ENCODE peak calls at places on chromosome 6, in nine cellular contexts. One of them, this sample, is unnamed.

GRCh38 chr6:33995046-33995872 is 150.6 kb downstream of the GRM4 start:
- ATAC-seq in CD8-positive, alpha-beta T cell: no peak
- ATAC-seq in stimulated activated naive CD8-positive, alpha-beta T cell treated with anti-CD3 and anti-CD28 coated beads, Interleukin-15, amount 100 ng/mL, for 72 hours: no peak
- ATAC-seq in activated CD8-positive, alpha-beta T cell treated with anti-CD3 and anti-CD28 coated beads, Interleukin-2, amount 10 ng/mL, durations not matched to agents 7 days and 5 days: no peak
- ATAC-seq in SK-N-SH treated with all-trans-retinoic acid at 6 μM for 48 hours: no peak
- ATAC-seq in PC-3: no peak
- ATAC-seq in activated naive CD4-positive, alpha-beta T cell treated with anti-CD3 and anti-CD28 coated beads, Interleukin-2, amount 50 U/mL, for 72 hours: no peak
- ATAC-seq in stimulated activated naive B cell treated with anti-CD40 and anti-IgM and Interleukin-4, amounts not matched to agents 10 μg/mL and 1 μg/mL and 100 μg/mL, for 72 hours: no peak
- ATAC-seq in natural killer cell treated with Interleukin-12 subunit alpha and Interleukin-12 subunit beta and Interleukin-15 and Interleukin-18, amount 100 ng/mL, for 72 hours: no peak
- ATAC-seq in this sample: no peak

GRCh38 chr6:159961523-159961922 is 7.4 kb upstream of the IGF2R start:
- ATAC-seq in CD8-positive, alpha-beta T cell: no peak
- ATAC-seq in stimulated activated naive CD8-positive, alpha-beta T cell treated with anti-CD3 and anti-CD28 coated beads, Interleukin-15, amount 100 ng/mL, for 72 hours: peak; percentile 28
- ATAC-seq in activated CD8-positive, alpha-beta T cell treated with anti-CD3 and anti-CD28 coated beads, Interleukin-2, amount 10 ng/mL, durations not matched to agents 7 days and 5 days: no peak
- ATAC-seq in SK-N-SH treated with all-trans-retinoic acid at 6 μM for 48 hours: no peak
- ATAC-seq in PC-3: peak; percentile 86
- ATAC-seq in activated naive CD4-positive, alpha-beta T cell treated with anti-CD3 and anti-CD28 coated beads, Interleukin-2, amount 50 U/mL, for 72 hours: no peak
- ATAC-seq in stimulated activated naive B cell treated with anti-CD40 and anti-IgM and Interleukin-4, amounts not matched to agents 10 μg/mL and 1 μg/mL and 100 μg/mL, for 72 hours: peak; percentile 77
- ATAC-seq in natural killer cell treated with Interleukin-12 subunit alpha and Interleukin-12 subunit beta and Interleukin-15 and Interleukin-18, amount 100 ng/mL, for 72 hours: no peak
- ATAC-seq in this sample: peak; percentile 70

GRCh38 chr6:117232191-117232590 is 33.2 kb upstream of the VGLL2 start:
- ATAC-seq in CD8-positive, alpha-beta T cell: no peak
- ATAC-seq in stimulated activated naive CD8-positive, alpha-beta T cell treated with anti-CD3 and anti-CD28 coated beads, Interleukin-15, amount 100 ng/mL, for 72 hours: no peak
- ATAC-seq in activated CD8-positive, alpha-beta T cell treated with anti-CD3 and anti-CD28 coated beads, Interleukin-2, amount 10 ng/mL, durations not matched to agents 7 days and 5 days: no peak
- ATAC-seq in SK-N-SH treated with all-trans-retinoic acid at 6 μM for 48 hours: no peak
- ATAC-seq in PC-3: no peak
- ATAC-seq in activated naive CD4-positive, alpha-beta T cell treated with anti-CD3 and anti-CD28 coated beads, Interleukin-2, amount 50 U/mL, for 72 hours: no peak
- ATAC-seq in stimulated activated naive B cell treated with anti-CD40 and anti-IgM and Interleukin-4, amounts not matched to agents 10 μg/mL and 1 μg/mL and 100 μg/mL, for 72 hours: no peak
- ATAC-seq in natural killer cell treated with Interleukin-12 subunit alpha and Interleukin-12 subunit beta and Interleukin-15 and Interleukin-18, amount 100 ng/mL, for 72 hours: no peak
- ATAC-seq in this sample: no peak

GRCh38 chr6:119233327-119233984 is 116.1 kb downstream of the MAN1A1 start:
- ATAC-seq in CD8-positive, alpha-beta T cell: no peak
- ATAC-seq in stimulated activated naive CD8-positive, alpha-beta T cell treated with anti-CD3 and anti-CD28 coated beads, Interleukin-15, amount 100 ng/mL, for 72 hours: no peak
- ATAC-seq in activated CD8-positive, alpha-beta T cell treated with anti-CD3 and anti-CD28 coated beads, Interleukin-2, amount 10 ng/mL, durations not matched to agents 7 days and 5 days: no peak
- ATAC-seq in SK-N-SH treated with all-trans-retinoic acid at 6 μM for 48 hours: no peak
- ATAC-seq in PC-3: no peak
- ATAC-seq in activated naive CD4-positive, alpha-beta T cell treated with anti-CD3 and anti-CD28 coated beads, Interleukin-2, amount 50 U/mL, for 72 hours: no peak
- ATAC-seq in stimulated activated naive B cell treated with anti-CD40 and anti-IgM and Interleukin-4, amounts not matched to agents 10 μg/mL and 1 μg/mL and 100 μg/mL, for 72 hours: no peak
- ATAC-seq in natural killer cell treated with Interleukin-12 subunit alpha and Interleukin-12 subunit beta and Interleukin-15 and Interleukin-18, amount 100 ng/mL, for 72 hours: no peak
- ATAC-seq in this sample: no peak

GRCh38 chr6:154276810-154277577 is 79.6 kb downstream of the IPCEF1 start:
- ATAC-seq in CD8-positive, alpha-beta T cell: peak; percentile 89
- ATAC-seq in stimulated activated naive CD8-positive, alpha-beta T cell treated with anti-CD3 and anti-CD28 coated beads, Interleukin-15, amount 100 ng/mL, for 72 hours: peak; percentile 65
- ATAC-seq in activated CD8-positive, alpha-beta T cell treated with anti-CD3 and anti-CD28 coated beads, Interleukin-2, amount 10 ng/mL, durations not matched to agents 7 days and 5 days: peak; percentile 68
- ATAC-seq in SK-N-SH treated with all-trans-retinoic acid at 6 μM for 48 hours: peak; percentile 73
- ATAC-seq in PC-3: peak; percentile 70
- ATAC-seq in activated naive CD4-positive, alpha-beta T cell treated with anti-CD3 and anti-CD28 coated beads, Interleukin-2, amount 50 U/mL, for 72 hours: peak; percentile 70
- ATAC-seq in stimulated activated naive B cell treated with anti-CD40 and anti-IgM and Interleukin-4, amounts not matched to agents 10 μg/mL and 1 μg/mL and 100 μg/mL, for 72 hours: peak; percentile 46
- ATAC-seq in natural killer cell treated with Interleukin-12 subunit alpha and Interleukin-12 subunit beta and Interleukin-15 and Interleukin-18, amount 100 ng/mL, for 72 hours: no peak
- ATAC-seq in this sample: no peak

GRCh38 chr6:139996253-139996834 is 621.9 kb upstream of the CITED2 start:
- ATAC-seq in CD8-positive, alpha-beta T cell: no peak
- ATAC-seq in stimulated activated naive CD8-positive, alpha-beta T cell treated with anti-CD3 and anti-CD28 coated beads, Interleukin-15, amount 100 ng/mL, for 72 hours: peak; percentile 33
- ATAC-seq in activated CD8-positive, alpha-beta T cell treated with anti-CD3 and anti-CD28 coated beads, Interleukin-2, amount 10 ng/mL, durations not matched to agents 7 days and 5 days: no peak
- ATAC-seq in SK-N-SH treated with all-trans-retinoic acid at 6 μM for 48 hours: peak; percentile 59
- ATAC-seq in PC-3: no peak
- ATAC-seq in activated naive CD4-positive, alpha-beta T cell treated with anti-CD3 and anti-CD28 coated beads, Interleukin-2, amount 50 U/mL, for 72 hours: no peak
- ATAC-seq in stimulated activated naive B cell treated with anti-CD40 and anti-IgM and Interleukin-4, amounts not matched to agents 10 μg/mL and 1 μg/mL and 100 μg/mL, for 72 hours: peak; percentile 74
- ATAC-seq in natural killer cell treated with Interleukin-12 subunit alpha and Interleukin-12 subunit beta and Interleukin-15 and Interleukin-18, amount 100 ng/mL, for 72 hours: no peak
- ATAC-seq in this sample: peak; percentile 76

GRCh38 chr6:79993911-79994309 is 10.5 kb upstream of the TTK start:
- ATAC-seq in CD8-positive, alpha-beta T cell: no peak
- ATAC-seq in stimulated activated naive CD8-positive, alpha-beta T cell treated with anti-CD3 and anti-CD28 coated beads, Interleukin-15, amount 100 ng/mL, for 72 hours: peak; percentile 43
- ATAC-seq in activated CD8-positive, alpha-beta T cell treated with anti-CD3 and anti-CD28 coated beads, Interleukin-2, amount 10 ng/mL, durations not matched to agents 7 days and 5 days: no peak
- ATAC-seq in SK-N-SH treated with all-trans-retinoic acid at 6 μM for 48 hours: no peak
- ATAC-seq in PC-3: no peak
- ATAC-seq in activated naive CD4-positive, alpha-beta T cell treated with anti-CD3 and anti-CD28 coated beads, Interleukin-2, amount 50 U/mL, for 72 hours: no peak
- ATAC-seq in stimulated activated naive B cell treated with anti-CD40 and anti-IgM and Interleukin-4, amounts not matched to agents 10 μg/mL and 1 μg/mL and 100 μg/mL, for 72 hours: peak; percentile 7
- ATAC-seq in natural killer cell treated with Interleukin-12 subunit alpha and Interleukin-12 subunit beta and Interleukin-15 and Interleukin-18, amount 100 ng/mL, for 72 hours: no peak
- ATAC-seq in this sample: peak; percentile 43

GRCh38 chr6:165231581-165232276 is 77.7 kb downstream of the C6orf118 start:
- ATAC-seq in CD8-positive, alpha-beta T cell: no peak
- ATAC-seq in stimulated activated naive CD8-positive, alpha-beta T cell treated with anti-CD3 and anti-CD28 coated beads, Interleukin-15, amount 100 ng/mL, for 72 hours: no peak
- ATAC-seq in activated CD8-positive, alpha-beta T cell treated with anti-CD3 and anti-CD28 coated beads, Interleukin-2, amount 10 ng/mL, durations not matched to agents 7 days and 5 days: no peak
- ATAC-seq in SK-N-SH treated with all-trans-retinoic acid at 6 μM for 48 hours: no peak
- ATAC-seq in PC-3: no peak
- ATAC-seq in activated naive CD4-positive, alpha-beta T cell treated with anti-CD3 and anti-CD28 coated beads, Interleukin-2, amount 50 U/mL, for 72 hours: no peak
- ATAC-seq in stimulated activated naive B cell treated with anti-CD40 and anti-IgM and Interleukin-4, amounts not matched to agents 10 μg/mL and 1 μg/mL and 100 μg/mL, for 72 hours: no peak
- ATAC-seq in natural killer cell treated with Interleukin-12 subunit alpha and Interleukin-12 subunit beta and Interleukin-15 and Interleukin-18, amount 100 ng/mL, for 72 hours: no peak
- ATAC-seq in this sample: no peak

GRCh38 chr6:149225946-149226345 is 91.6 kb upstream of the TAB2 start:
- ATAC-seq in CD8-positive, alpha-beta T cell: no peak
- ATAC-seq in stimulated activated naive CD8-positive, alpha-beta T cell treated with anti-CD3 and anti-CD28 coated beads, Interleukin-15, amount 100 ng/mL, for 72 hours: no peak
- ATAC-seq in activated CD8-positive, alpha-beta T cell treated with anti-CD3 and anti-CD28 coated beads, Interleukin-2, amount 10 ng/mL, durations not matched to agents 7 days and 5 days: no peak
- ATAC-seq in SK-N-SH treated with all-trans-retinoic acid at 6 μM for 48 hours: no peak
- ATAC-seq in PC-3: no peak
- ATAC-seq in activated naive CD4-positive, alpha-beta T cell treated with anti-CD3 and anti-CD28 coated beads, Interleukin-2, amount 50 U/mL, for 72 hours: no peak
- ATAC-seq in stimulated activated naive B cell treated with anti-CD40 and anti-IgM and Interleukin-4, amounts not matched to agents 10 μg/mL and 1 μg/mL and 100 μg/mL, for 72 hours: no peak
- ATAC-seq in natural killer cell treated with Interleukin-12 subunit alpha and Interleukin-12 subunit beta and Interleukin-15 and Interleukin-18, amount 100 ng/mL, for 72 hours: no peak
- ATAC-seq in this sample: no peak

GRCh38 chr6:116034327-116034726 is 26.4 kb downstream of the FRK start:
- ATAC-seq in CD8-positive, alpha-beta T cell: no peak
- ATAC-seq in stimulated activated naive CD8-positive, alpha-beta T cell treated with anti-CD3 and anti-CD28 coated beads, Interleukin-15, amount 100 ng/mL, for 72 hours: no peak
- ATAC-seq in activated CD8-positive, alpha-beta T cell treated with anti-CD3 and anti-CD28 coated beads, Interleukin-2, amount 10 ng/mL, durations not matched to agents 7 days and 5 days: no peak
- ATAC-seq in SK-N-SH treated with all-trans-retinoic acid at 6 μM for 48 hours: peak; percentile 63
- ATAC-seq in PC-3: no peak
- ATAC-seq in activated naive CD4-positive, alpha-beta T cell treated with anti-CD3 and anti-CD28 coated beads, Interleukin-2, amount 50 U/mL, for 72 hours: no peak
- ATAC-seq in stimulated activated naive B cell treated with anti-CD40 and anti-IgM and Interleukin-4, amounts not matched to agents 10 μg/mL and 1 μg/mL and 100 μg/mL, for 72 hours: no peak
- ATAC-seq in natural killer cell treated with Interleukin-12 subunit alpha and Interleukin-12 subunit beta and Interleukin-15 and Interleukin-18, amount 100 ng/mL, for 72 hours: no peak
- ATAC-seq in this sample: no peak

GRCh38 chr6:131523988-131524673 is 48.9 kb upstream of the ARG1 start:
- ATAC-seq in CD8-positive, alpha-beta T cell: peak; percentile 43
- ATAC-seq in stimulated activated naive CD8-positive, alpha-beta T cell treated with anti-CD3 and anti-CD28 coated beads, Interleukin-15, amount 100 ng/mL, for 72 hours: peak; percentile 65
- ATAC-seq in activated CD8-positive, alpha-beta T cell treated with anti-CD3 and anti-CD28 coated beads, Interleukin-2, amount 10 ng/mL, durations not matched to agents 7 days and 5 days: no peak
- ATAC-seq in SK-N-SH treated with all-trans-retinoic acid at 6 μM for 48 hours: no peak
- ATAC-seq in PC-3: no peak
- ATAC-seq in activated naive CD4-positive, alpha-beta T cell treated with anti-CD3 and anti-CD28 coated beads, Interleukin-2, amount 50 U/mL, for 72 hours: peak; percentile 41
- ATAC-seq in stimulated activated naive B cell treated with anti-CD40 and anti-IgM and Interleukin-4, amounts not matched to agents 10 μg/mL and 1 μg/mL and 100 μg/mL, for 72 hours: no peak
- ATAC-seq in natural killer cell treated with Interleukin-12 subunit alpha and Interleukin-12 subunit beta and Interleukin-15 and Interleukin-18, amount 100 ng/mL, for 72 hours: peak; percentile 60
- ATAC-seq in this sample: no peak

GRCh38 chr6:11607381-11607780 is 69.8 kb downstream of the TMEM170B start:
- ATAC-seq in CD8-positive, alpha-beta T cell: no peak
- ATAC-seq in stimulated activated naive CD8-positive, alpha-beta T cell treated with anti-CD3 and anti-CD28 coated beads, Interleukin-15, amount 100 ng/mL, for 72 hours: no peak
- ATAC-seq in activated CD8-positive, alpha-beta T cell treated with anti-CD3 and anti-CD28 coated beads, Interleukin-2, amount 10 ng/mL, durations not matched to agents 7 days and 5 days: no peak
- ATAC-seq in SK-N-SH treated with all-trans-retinoic acid at 6 μM for 48 hours: no peak
- ATAC-seq in PC-3: no peak
- ATAC-seq in activated naive CD4-positive, alpha-beta T cell treated with anti-CD3 and anti-CD28 coated beads, Interleukin-2, amount 50 U/mL, for 72 hours: no peak
- ATAC-seq in stimulated activated naive B cell treated with anti-CD40 and anti-IgM and Interleukin-4, amounts not matched to agents 10 μg/mL and 1 μg/mL and 100 μg/mL, for 72 hours: no peak
- ATAC-seq in natural killer cell treated with Interleukin-12 subunit alpha and Interleukin-12 subunit beta and Interleukin-15 and Interleukin-18, amount 100 ng/mL, for 72 hours: no peak
- ATAC-seq in this sample: no peak

GRCh38 chr6:106167105-106167814 is 81.1 kb downstream of the PRDM1 start:
- ATAC-seq in CD8-positive, alpha-beta T cell: no peak
- ATAC-seq in stimulated activated naive CD8-positive, alpha-beta T cell treated with anti-CD3 and anti-CD28 coated beads, Interleukin-15, amount 100 ng/mL, for 72 hours: no peak
- ATAC-seq in activated CD8-positive, alpha-beta T cell treated with anti-CD3 and anti-CD28 coated beads, Interleukin-2, amount 10 ng/mL, durations not matched to agents 7 days and 5 days: no peak
- ATAC-seq in SK-N-SH treated with all-trans-retinoic acid at 6 μM for 48 hours: no peak
- ATAC-seq in PC-3: no peak
- ATAC-seq in activated naive CD4-positive, alpha-beta T cell treated with anti-CD3 and anti-CD28 coated beads, Interleukin-2, amount 50 U/mL, for 72 hours: no peak
- ATAC-seq in stimulated activated naive B cell treated with anti-CD40 and anti-IgM and Interleukin-4, amounts not matched to agents 10 μg/mL and 1 μg/mL and 100 μg/mL, for 72 hours: no peak
- ATAC-seq in natural killer cell treated with Interleukin-12 subunit alpha and Interleukin-12 subunit beta and Interleukin-15 and Interleukin-18, amount 100 ng/mL, for 72 hours: no peak
- ATAC-seq in this sample: no peak

GRCh38 chr6:27669278-27669797 is 196.4 kb upstream of the ZNF184 start:
- ATAC-seq in CD8-positive, alpha-beta T cell: no peak
- ATAC-seq in stimulated activated naive CD8-positive, alpha-beta T cell treated with anti-CD3 and anti-CD28 coated beads, Interleukin-15, amount 100 ng/mL, for 72 hours: no peak
- ATAC-seq in activated CD8-positive, alpha-beta T cell treated with anti-CD3 and anti-CD28 coated beads, Interleukin-2, amount 10 ng/mL, durations not matched to agents 7 days and 5 days: no peak
- ATAC-seq in SK-N-SH treated with all-trans-retinoic acid at 6 μM for 48 hours: peak; percentile 14
- ATAC-seq in PC-3: peak; percentile 4
- ATAC-seq in activated naive CD4-positive, alpha-beta T cell treated with anti-CD3 and anti-CD28 coated beads, Interleukin-2, amount 50 U/mL, for 72 hours: no peak
- ATAC-seq in stimulated activated naive B cell treated with anti-CD40 and anti-IgM and Interleukin-4, amounts not matched to agents 10 μg/mL and 1 μg/mL and 100 μg/mL, for 72 hours: no peak
- ATAC-seq in natural killer cell treated with Interleukin-12 subunit alpha and Interleukin-12 subunit beta and Interleukin-15 and Interleukin-18, amount 100 ng/mL, for 72 hours: no peak
- ATAC-seq in this sample: no peak

This sample was measured in stimulated activated memory B cell treated with anti-CD40 and anti-IgM and Interleukin-4, amounts not matched to agents 10 μg/mL and 1 μg/mL and 100 μg/mL, for 72 hours.